ENCODE peak calls at places on chromosomes 4 and X, in five cellular contexts. One of them, this sample, is unnamed.

GRCh38 chrX:153667931-153668396 is 5.6 kb downstream of the PNCK start:
- DNase-seq in RPMI7951: peak; percentile 64
- DNase-seq in stomach: peak; percentile 87
- DNase-seq in stimulated activated CD8-positive, alpha-beta memory T cell treated with anti-CD3 and anti-CD28 coated beads, Interleukin-4, amount 100 ng/mL, for 48 hours: peak; percentile 91
- DNase-seq in choroid plexus epithelial cell: peak; percentile 87
- DNase-seq in this sample: peak; percentile 77

GRCh38 chr4:98976716-98977115 is 18.8 kb upstream of the METAP1 start:
- DNase-seq in stimulated activated CD8-positive, alpha-beta memory T cell treated with anti-CD3 and anti-CD28 coated beads, Interleukin-4, amount 100 ng/mL, for 48 hours: no peak
- DNase-seq in choroid plexus epithelial cell: peak; percentile 66
- DNase-seq in stomach: no peak
- DNase-seq in RPMI7951: no peak
- DNase-seq in this sample: no peak

GRCh38 chr4:102717448-102718092 is 43.2 kb downstream of the MANBA start:
- DNase-seq in stomach: no peak
- DNase-seq in stimulated activated CD8-positive, alpha-beta memory T cell treated with anti-CD3 and anti-CD28 coated beads, Interleukin-4, amount 100 ng/mL, for 48 hours: no peak
- DNase-seq in choroid plexus epithelial cell: peak; percentile 28
- DNase-seq in RPMI7951: no peak
- DNase-seq in this sample: peak; percentile 39

GRCh38 chr4:6217716-6218381 is 17.5 kb upstream of the JAKMIP1 start:
- DNase-seq in stimulated activated CD8-positive, alpha-beta memory T cell treated with anti-CD3 and anti-CD28 coated beads, Interleukin-4, amount 100 ng/mL, for 48 hours: no peak
- DNase-seq in stomach: no peak
- DNase-seq in choroid plexus epithelial cell: no peak
- DNase-seq in RPMI7951: no peak
- DNase-seq in this sample: no peak

GRCh38 chrX:54950730-54951375 is 30.2 kb downstream of the TRO start:
- DNase-seq in stomach: no peak
- DNase-seq in RPMI7951: no peak
- DNase-seq in choroid plexus epithelial cell: no peak
- DNase-seq in stimulated activated CD8-positive, alpha-beta memory T cell treated with anti-CD3 and anti-CD28 coated beads, Interleukin-4, amount 100 ng/mL, for 48 hours: no peak
- DNase-seq in this sample: no peak

GRCh38 chr4:25180524-25181131 is 20.4 kb upstream of the SEPSECS start:
- DNase-seq in stimulated activated CD8-positive, alpha-beta memory T cell treated with anti-CD3 and anti-CD28 coated beads, Interleukin-4, amount 100 ng/mL, for 48 hours: peak; percentile 44
- DNase-seq in RPMI7951: peak; percentile 39
- DNase-seq in stomach: peak; percentile 39
- DNase-seq in choroid plexus epithelial cell: peak; percentile 75
- DNase-seq in this sample: no peak

GRCh38 chr4:153212755-153213154 is 8.5 kb downstream of the TRIM2 start:
- DNase-seq in stimulated activated CD8-positive, alpha-beta memory T cell treated with anti-CD3 and anti-CD28 coated beads, Interleukin-4, amount 100 ng/mL, for 48 hours: no peak
- DNase-seq in stomach: no peak
- DNase-seq in choroid plexus epithelial cell: no peak
- DNase-seq in RPMI7951: peak; percentile 44
- DNase-seq in this sample: no peak

GRCh38 chrX:44967221-44967620 is 94.2 kb downstream of the KDM6A start:
- DNase-seq in RPMI7951: no peak
- DNase-seq in stimulated activated CD8-positive, alpha-beta memory T cell treated with anti-CD3 and anti-CD28 coated beads, Interleukin-4, amount 100 ng/mL, for 48 hours: no peak
- DNase-seq in stomach: no peak
- DNase-seq in choroid plexus epithelial cell: no peak
- DNase-seq in this sample: no peak

GRCh38 chr4:33649015-33649414 is 2595.3 kb downstream of the ARAP2 start:
- DNase-seq in RPMI7951: peak; percentile 38
- DNase-seq in stimulated activated CD8-positive, alpha-beta memory T cell treated with anti-CD3 and anti-CD28 coated beads, Interleukin-4, amount 100 ng/mL, for 48 hours: no peak
- DNase-seq in choroid plexus epithelial cell: peak; percentile 78
- DNase-seq in stomach: no peak
- DNase-seq in this sample: no peak

GRCh38 chr4:183783933-183784622 is 121.0 kb upstream of the STOX2 start:
- DNase-seq in RPMI7951: no peak
- DNase-seq in stimulated activated CD8-positive, alpha-beta memory T cell treated with anti-CD3 and anti-CD28 coated beads, Interleukin-4, amount 100 ng/mL, for 48 hours: no peak
- DNase-seq in stomach: no peak
- DNase-seq in choroid plexus epithelial cell: peak; percentile 31
- DNase-seq in this sample: no peak

GRCh38 chr4:102453827-102454226 is 47.3 kb upstream of the NFKB1 start:
- DNase-seq in stimulated activated CD8-positive, alpha-beta memory T cell treated with anti-CD3 and anti-CD28 coated beads, Interleukin-4, amount 100 ng/mL, for 48 hours: no peak
- DNase-seq in stomach: no peak
- DNase-seq in choroid plexus epithelial cell: no peak
- DNase-seq in RPMI7951: no peak
- DNase-seq in this sample: no peak

GRCh38 chr4:121736735-121737351 is 28.1 kb downstream of the SMIM43 start:
- DNase-seq in choroid plexus epithelial cell: peak; percentile 82
- DNase-seq in stimulated activated CD8-positive, alpha-beta memory T cell treated with anti-CD3 and anti-CD28 coated beads, Interleukin-4, amount 100 ng/mL, for 48 hours: no peak
- DNase-seq in stomach: no peak
- DNase-seq in RPMI7951: peak; percentile 62
- DNase-seq in this sample: no peak

GRCh38 chrX:154695913-154696312 is 42.5 kb upstream of the CTAG2 start:
- DNase-seq in stimulated activated CD8-positive, alpha-beta memory T cell treated with anti-CD3 and anti-CD28 coated beads, Interleukin-4, amount 100 ng/mL, for 48 hours: no peak
- DNase-seq in RPMI7951: no peak
- DNase-seq in stomach: no peak
- DNase-seq in choroid plexus epithelial cell: peak; percentile 10
- DNase-seq in this sample: no peak

GRCh38 chr4:40176602-40177001 is 20.2 kb upstream of the RHOH start:
- DNase-seq in stomach: no peak
- DNase-seq in stimulated activated CD8-positive, alpha-beta memory T cell treated with anti-CD3 and anti-CD28 coated beads, Interleukin-4, amount 100 ng/mL, for 48 hours: no peak
- DNase-seq in RPMI7951: peak; percentile 7
- DNase-seq in choroid plexus epithelial cell: no peak
- DNase-seq in this sample: no peak

GRCh38 chr4:162791321-162791720 is 375.4 kb downstream of the NAF1 start:
- DNase-seq in RPMI7951: no peak
- DNase-seq in stimulated activated CD8-positive, alpha-beta memory T cell treated with anti-CD3 and anti-CD28 coated beads, Interleukin-4, amount 100 ng/mL, for 48 hours: no peak
- DNase-seq in stomach: no peak
- DNase-seq in choroid plexus epithelial cell: peak; percentile 13
- DNase-seq in this sample: no peak

GRCh38 chrX:39915081-39915480 is 182.7 kb downstream of the BCOR start:
- DNase-seq in choroid plexus epithelial cell: no peak
- DNase-seq in stomach: no peak
- DNase-seq in stimulated activated CD8-positive, alpha-beta memory T cell treated with anti-CD3 and anti-CD28 coated beads, Interleukin-4, amount 100 ng/mL, for 48 hours: no peak
- DNase-seq in RPMI7951: no peak
- DNase-seq in this sample: no peak

GRCh38 chrX:139287155-139287924 is 243.2 kb upstream of the F9 start:
- DNase-seq in stomach: peak; percentile 43
- DNase-seq in choroid plexus epithelial cell: no peak
- DNase-seq in RPMI7951: no peak
- DNase-seq in stimulated activated CD8-positive, alpha-beta memory T cell treated with anti-CD3 and anti-CD28 coated beads, Interleukin-4, amount 100 ng/mL, for 48 hours: no peak
- DNase-seq in this sample: no peak

GRCh38 chr4:130760246-130760645 is 1664.3 kb downstream of the C4orf33 start:
- DNase-seq in stimulated activated CD8-positive, alpha-beta memory T cell treated with anti-CD3 and anti-CD28 coated beads, Interleukin-4, amount 100 ng/mL, for 48 hours: no peak
- DNase-seq in choroid plexus epithelial cell: no peak
- DNase-seq in stomach: no peak
- DNase-seq in RPMI7951: no peak
- DNase-seq in this sample: no peak

GRCh38 chr4:28654618-28655017 is 1794.0 kb downstream of the STIM2 start:
- DNase-seq in stimulated activated CD8-positive, alpha-beta memory T cell treated with anti-CD3 and anti-CD28 coated beads, Interleukin-4, amount 100 ng/mL, for 48 hours: no peak
- DNase-seq in choroid plexus epithelial cell: peak; percentile 6
- DNase-seq in RPMI7951: no peak
- DNase-seq in stomach: no peak
- DNase-seq in this sample: no peak

GRCh38 chr4:5051210-5051691 is at the start of gene STK32B:
- DNase-seq in stomach: peak; percentile 68
- DNase-seq in RPMI7951: peak; percentile 88
- DNase-seq in choroid plexus epithelial cell: peak; percentile 65
- DNase-seq in stimulated activated CD8-positive, alpha-beta memory T cell treated with anti-CD3 and anti-CD28 coated beads, Interleukin-4, amount 100 ng/mL, for 48 hours: peak; percentile 39
- DNase-seq in this sample: peak; percentile 71

GRCh38 chrX:54357414-54358377 is at the start of gene WNK3:
- DNase-seq in stomach: peak; percentile 63
- DNase-seq in RPMI7951: peak; percentile 85
- DNase-seq in choroid plexus epithelial cell: peak; percentile 85
- DNase-seq in stimulated activated CD8-positive, alpha-beta memory T cell treated with anti-CD3 and anti-CD28 coated beads, Interleukin-4, amount 100 ng/mL, for 48 hours: peak; percentile 51
- DNase-seq in this sample: peak; percentile 73

GRCh38 chr4:129926936-129927335 is 831.0 kb downstream of the C4orf33 start:
- DNase-seq in RPMI7951: peak; percentile 2
- DNase-seq in choroid plexus epithelial cell: peak; percentile 3
- DNase-seq in stimulated activated CD8-positive, alpha-beta memory T cell treated with anti-CD3 and anti-CD28 coated beads, Interleukin-4, amount 100 ng/mL, for 48 hours: no peak
- DNase-seq in stomach: no peak
- DNase-seq in this sample: no peak

GRCh38 chr4:183602444-183603102 is 56.4 kb downstream of the RWDD4 start:
- DNase-seq in RPMI7951: no peak
- DNase-seq in choroid plexus epithelial cell: peak; percentile 61
- DNase-seq in stomach: no peak
- DNase-seq in stimulated activated CD8-positive, alpha-beta memory T cell treated with anti-CD3 and anti-CD28 coated beads, Interleukin-4, amount 100 ng/mL, for 48 hours: no peak
- DNase-seq in this sample: no peak

GRCh38 chrX:53594354-53594753 is 92.2 kb downstream of the HUWE1 start:
- DNase-seq in stomach: no peak
- DNase-seq in choroid plexus epithelial cell: peak; percentile 75
- DNase-seq in stimulated activated CD8-positive, alpha-beta memory T cell treated with anti-CD3 and anti-CD28 coated beads, Interleukin-4, amount 100 ng/mL, for 48 hours: no peak
- DNase-seq in RPMI7951: peak; percentile 29
- DNase-seq in this sample: no peak

GRCh38 chrX:115900425-115900824 is 270.1 kb upstream of the AGTR2 start:
- DNase-seq in choroid plexus epithelial cell: no peak
- DNase-seq in RPMI7951: no peak
- DNase-seq in stomach: no peak
- DNase-seq in stimulated activated CD8-positive, alpha-beta memory T cell treated with anti-CD3 and anti-CD28 coated beads, Interleukin-4, amount 100 ng/mL, for 48 hours: no peak
- DNase-seq in this sample: no peak

GRCh38 chrX:109601458-109601857 is 23.5 kb downstream of the KCNE5 start:
- DNase-seq in stomach: no peak
- DNase-seq in choroid plexus epithelial cell: no peak
- DNase-seq in RPMI7951: no peak
- DNase-seq in stimulated activated CD8-positive, alpha-beta memory T cell treated with anti-CD3 and anti-CD28 coated beads, Interleukin-4, amount 100 ng/mL, for 48 hours: no peak
- DNase-seq in this sample: no peak

GRCh38 chrX:139120760-139121159 is 409.2 kb upstream of the FGF13 start:
- DNase-seq in RPMI7951: peak; percentile 50
- DNase-seq in stimulated activated CD8-positive, alpha-beta memory T cell treated with anti-CD3 and anti-CD28 coated beads, Interleukin-4, amount 100 ng/mL, for 48 hours: no peak
- DNase-seq in stomach: no peak
- DNase-seq in choroid plexus epithelial cell: no peak
- DNase-seq in this sample: no peak

GRCh38 chrX:126272795-126273497 is 106.9 kb upstream of the DCAF12L2 start:
- DNase-seq in choroid plexus epithelial cell: no peak
- DNase-seq in RPMI7951: no peak
- DNase-seq in stomach: no peak
- DNase-seq in stimulated activated CD8-positive, alpha-beta memory T cell treated with anti-CD3 and anti-CD28 coated beads, Interleukin-4, amount 100 ng/mL, for 48 hours: no peak
- DNase-seq in this sample: no peak

GRCh38 chr4:69524708-69525107 is 29.0 kb upstream of the UGT2B4 start:
- DNase-seq in choroid plexus epithelial cell: peak; percentile 6
- DNase-seq in stimulated activated CD8-positive, alpha-beta memory T cell treated with anti-CD3 and anti-CD28 coated beads, Interleukin-4, amount 100 ng/mL, for 48 hours: no peak
- DNase-seq in stomach: no peak
- DNase-seq in RPMI7951: no peak
- DNase-seq in this sample: no peak

GRCh38 chr4:169485084-169485483 is 127.3 kb downstream of the NEK1 start:
- DNase-seq in stimulated activated CD8-positive, alpha-beta memory T cell treated with anti-CD3 and anti-CD28 coated beads, Interleukin-4, amount 100 ng/mL, for 48 hours: no peak
- DNase-seq in stomach: no peak
- DNase-seq in choroid plexus epithelial cell: no peak
- DNase-seq in RPMI7951: no peak
- DNase-seq in this sample: no peak

GRCh38 chr4:4614925-4615678 is 73.3 kb upstream of the STX18 start:
- DNase-seq in RPMI7951: peak; percentile 28
- DNase-seq in choroid plexus epithelial cell: peak; percentile 67
- DNase-seq in stomach: no peak
- DNase-seq in stimulated activated CD8-positive, alpha-beta memory T cell treated with anti-CD3 and anti-CD28 coated beads, Interleukin-4, amount 100 ng/mL, for 48 hours: no peak
- DNase-seq in this sample: no peak

GRCh38 chr4:98343640-98344039 is 82.5 kb downstream of the RAP1GDS1 start:
- DNase-seq in choroid plexus epithelial cell: no peak
- DNase-seq in RPMI7951: no peak
- DNase-seq in stomach: no peak
- DNase-seq in stimulated activated CD8-positive, alpha-beta memory T cell treated with anti-CD3 and anti-CD28 coated beads, Interleukin-4, amount 100 ng/mL, for 48 hours: no peak
- DNase-seq in this sample: no peak

GRCh38 chrX:115284877-115285276 is 4.6 kb upstream of the LUZP4 start:
- DNase-seq in RPMI7951: no peak
- DNase-seq in choroid plexus epithelial cell: peak; percentile 15
- DNase-seq in stimulated activated CD8-positive, alpha-beta memory T cell treated with anti-CD3 and anti-CD28 coated beads, Interleukin-4, amount 100 ng/mL, for 48 hours: no peak
- DNase-seq in stomach: no peak
- DNase-seq in this sample: no peak

GRCh38 chrX:15988661-15989603 is 134.3 kb upstream of the AP1S2 start:
- DNase-seq in stimulated activated CD8-positive, alpha-beta memory T cell treated with anti-CD3 and anti-CD28 coated beads, Interleukin-4, amount 100 ng/mL, for 48 hours: no peak
- DNase-seq in choroid plexus epithelial cell: peak; percentile 53
- DNase-seq in stomach: no peak
- DNase-seq in RPMI7951: peak; percentile 89
- DNase-seq in this sample: no peak

GRCh38 chrX:143788265-143788664 is 67.7 kb upstream of the SPANXN2 start:
- DNase-seq in RPMI7951: peak; percentile 34
- DNase-seq in stimulated activated CD8-positive, alpha-beta memory T cell treated with anti-CD3 and anti-CD28 coated beads, Interleukin-4, amount 100 ng/mL, for 48 hours: no peak
- DNase-seq in stomach: no peak
- DNase-seq in choroid plexus epithelial cell: peak; percentile 23
- DNase-seq in this sample: no peak

This sample was measured in left lung.